ENCODE peak calls at places on chromosomes 5 and 9, in ten cellular contexts. R is hepatocyte, O is choroid plexus epithelial cell, J is mammary epithelial cell, K is adipocyte, G is PC-3, H is sigmoid colon, I is body of pancreas, N is SJSA1, D is heart right ventricle. S is an unnamed sample.

GRCh38 chr9:98429613-98430012 is 174.2 kb upstream of the TBC1D2 start:
- DNase-seq in O (peak), N (no peak), I (no peak), G (no peak), H (no peak), J (no peak), D (no peak), K (peak), R (no peak), S (no peak)

GRCh38 chr5:148607406-148607805 is 46.9 kb downstream of the HTR4 start:
- DNase-seq in G (no peak), H (no peak), N (no peak), R (no peak), D (no peak), I (no peak), K (no peak), O (no peak), J (no peak), S (no peak)

GRCh38 chr5:124866355-124867063 is 120.1 kb upstream of the ZNF608 start:
- DNase-seq in R (peak), D (no peak), K (no peak), O (no peak), G (no peak), J (no peak), I (no peak), H (no peak), N (peak), S (no peak)

GRCh38 chr9:127419306-127419705 is 4.9 kb upstream of the ZNF79 start:
- DNase-seq in R (no peak), G (no peak), J (no peak), I (no peak), D (no peak), H (no peak), N (no peak), K (no peak), O (no peak), S (no peak)

GRCh38 chr9:18666987-18667772 is 193.2 kb downstream of the ADAMTSL1 start:
- DNase-seq in K (peak), J (peak), I (no peak), N (no peak), O (no peak), G (peak), R (peak), D (no peak), H (no peak), S (no peak)

GRCh38 chr5:40841068-40841805 is at the start of gene CARD6:
- DNase-seq in D (no peak), K (peak), R (peak), H (no peak), I (no peak), N (peak), O (peak), J (no peak), G (peak), S (no peak)

GRCh38 chr5:143262393-143263174 is 140.9 kb downstream of the NR3C1 start:
- DNase-seq in J (peak), N (peak), O (peak), G (peak), R (no peak), K (peak), H (no peak), I (no peak), D (no peak), S (no peak)

GRCh38 chr5:9927106-9927505 is 297.0 kb upstream of the TAS2R1 start:
- DNase-seq in O (peak), G (peak), D (no peak), K (no peak), J (no peak), R (no peak), H (no peak), I (no peak), N (peak), S (no peak)

GRCh38 chr9:14349818-14350333 is 35.9 kb upstream of the NFIB start:
- DNase-seq in H (no peak), N (no peak), R (no peak), D (peak), J (no peak), G (no peak), I (no peak), O (no peak), K (no peak), S (no peak)

GRCh38 chr9:137590123-137590468 is 216 bp downstream of the ZMYND19 start:
- DNase-seq in G (no peak), H (no peak), O (no peak), D (no peak), K (no peak), N (no peak), J (no peak), R (no peak), I (no peak), S (no peak)
- H3K4me3 ChIP-seq in G (no peak), H (peak), O (peak), D (peak), K (peak), N (peak), J (peak), R (peak), I (no peak), S (no peak)

GRCh38 chr5:14155075-14155474 is 11.9 kb downstream of the TRIO start:
- DNase-seq in D (no peak), R (no peak), I (no peak), K (no peak), G (no peak), N (no peak), O (no peak), H (no peak), J (no peak), S (no peak)
- H3K4me3 ChIP-seq in D (no peak), R (no peak), I (no peak), K (no peak), G (peak), N (no peak), O (no peak), H (no peak), J (no peak), S (no peak)

GRCh38 chr9:122227576-122227903 is 1.2 kb downstream of the LHX6 start:
- DNase-seq in R (no peak), K (no peak), J (no peak), O (no peak), N (no peak), I (no peak), G (peak), H (no peak), D (no peak), S (no peak)
- H3K4me3 ChIP-seq in R (no peak), K (no peak), J (peak), O (no peak), N (no peak), I (no peak), G (peak), H (peak), D (no peak), S (no peak)

DNA sequence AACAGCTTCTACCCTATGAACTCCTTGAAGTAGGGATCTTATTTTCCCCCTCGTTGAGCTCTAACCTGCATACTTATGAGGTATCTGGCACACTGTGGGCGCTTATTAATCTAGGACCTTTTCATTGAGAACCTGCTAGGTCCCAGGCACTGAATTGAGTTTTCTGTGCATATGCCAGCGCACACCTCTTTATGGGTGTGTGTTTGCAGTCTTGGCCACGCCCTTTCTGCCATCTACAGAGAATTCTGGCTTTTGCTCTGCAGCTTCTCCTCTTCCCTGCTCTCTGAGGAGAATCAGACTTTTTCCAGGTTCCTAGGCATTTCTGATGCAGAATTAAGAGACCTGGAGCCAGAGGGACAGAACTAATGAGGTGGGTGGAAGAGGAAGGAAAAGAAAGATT is 25.4 kb upstream of the SSBP2 start:
- DNase-seq in J (no peak), K (no peak), D (no peak), H (no peak), R (no peak), I (no peak), N (no peak), O (no peak), G (no peak), S (no peak)
- H3K4me3 ChIP-seq in J (no peak), K (no peak), D (no peak), H (no peak), R (no peak), I (no peak), N (no peak), O (no peak), G (no peak), S (no peak)

GRCh38 chr9:35730486-35730854 is 1.5 kb downstream of the TLN1 start:
- DNase-seq in I (no peak), K (no peak), R (no peak), G (no peak), H (no peak), N (no peak), D (no peak), O (no peak), J (no peak), S (no peak)
- H3K4me3 ChIP-seq in I (no peak), K (peak), R (peak), G (peak), H (peak), N (peak), D (peak), O (peak), J (peak), S (no peak)

DNA sequence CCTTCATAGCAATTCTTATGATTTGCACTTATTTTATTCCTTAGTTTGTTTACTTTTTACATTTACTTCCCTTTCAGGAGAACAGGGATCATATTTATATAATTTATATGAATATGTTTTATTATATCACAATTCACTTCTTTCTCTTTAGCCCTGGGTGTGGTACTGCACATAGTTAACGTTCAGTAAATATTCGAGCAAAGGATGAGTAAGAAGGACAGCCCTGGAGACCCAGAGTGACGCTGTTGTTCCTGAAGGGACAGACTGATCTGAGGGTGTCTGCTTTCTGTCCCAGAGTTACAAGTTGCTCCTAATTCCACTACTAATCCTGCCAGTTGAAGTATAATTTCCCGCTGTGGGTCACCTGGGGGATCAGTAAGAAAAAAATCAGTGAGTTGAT is 366.1 kb downstream of the DMRT2 start:
- DNase-seq in G (peak), R (no peak), I (no peak), O (no peak), H (no peak), N (no peak), D (no peak), J (no peak), K (no peak), S (no peak)
- H3K4me3 ChIP-seq in G (no peak), R (no peak), I (no peak), O (no peak), H (no peak), N (no peak), D (no peak), J (no peak), K (no peak), S (no peak)

GRCh38 chr5:93586948-93587918 is 4.2 kb downstream of the NR2F1 start:
- DNase-seq in I (no peak), K (no peak), J (no peak), G (no peak), H (peak), R (no peak), N (no peak), D (no peak), O (peak), S (no peak)
- H3K4me3 ChIP-seq in I (no peak), K (peak), J (no peak), G (peak), H (peak), R (no peak), N (no peak), D (no peak), O (peak), S (no peak)

DNA sequence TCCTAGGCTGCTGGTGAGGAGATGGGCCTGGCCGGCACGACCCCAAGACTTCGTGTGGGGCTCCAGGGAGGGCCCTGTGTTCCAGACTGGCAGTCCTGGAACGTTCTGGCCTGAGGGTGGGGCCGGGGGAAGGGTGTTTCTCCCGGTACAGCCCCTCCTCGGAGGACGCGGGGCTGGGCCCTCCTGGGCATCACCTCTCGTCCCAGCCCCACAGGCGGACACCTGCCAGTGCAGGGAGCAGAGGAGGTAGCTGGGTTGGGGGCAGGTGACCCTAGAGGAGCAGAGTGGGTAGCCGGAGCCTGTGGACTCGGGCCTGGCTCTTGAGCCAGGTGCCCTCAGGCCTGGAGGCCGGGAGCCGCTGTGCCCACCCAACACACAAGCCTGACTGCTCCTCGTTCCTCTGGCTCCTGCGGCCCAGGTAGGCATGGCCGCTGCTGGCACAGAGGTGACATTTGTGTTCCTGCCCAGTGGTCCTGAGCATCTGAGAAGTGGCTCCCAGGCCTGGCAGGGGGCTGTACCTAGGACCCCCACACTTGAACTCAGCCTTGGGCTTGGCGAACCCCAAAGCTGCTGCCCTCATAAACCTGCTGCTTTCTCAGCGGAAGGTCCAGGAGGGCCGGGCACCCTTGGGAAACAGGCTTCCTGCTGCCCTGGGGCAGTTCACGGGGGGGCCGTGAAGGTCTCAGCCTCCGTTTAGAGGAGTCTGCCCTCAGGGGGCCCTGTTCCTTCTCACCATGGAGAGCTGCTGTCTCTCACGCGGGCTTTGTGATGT is 817 bp downstream of the SLC6A19 start:
- DNase-seq in R (no peak), N (no peak), J (no peak), O (no peak), I (no peak), H (no peak), K (no peak), G (no peak), D (no peak), S (no peak)
- H3K4me3 ChIP-seq in R (no peak), N (no peak), J (no peak), O (no peak), I (no peak), H (no peak), K (no peak), G (no peak), D (no peak), S (no peak)

S was measured in CD8-positive, alpha-beta T cell.